ENCODE peak calls at places on chromosome 2, in four cellular contexts. X, E, N and Q are unnamed samples.

GRCh38 chr2:127644661-127645394 is 1.1 kb upstream of the GPR17 start:
- DNase-seq in X (no peak), E (no peak), N (no peak), Q (no peak)

GRCh38 chr2:44237221-44237620 is 38.1 kb upstream of the SLC3A1 start:
- DNase-seq in X (no peak), E (no peak), N (no peak), Q (peak)

GRCh38 chr2:118224888-118225264 is 136.6 kb downstream of the INSIG2 start:
- DNase-seq in X (no peak), E (no peak), N (no peak), Q (no peak)

GRCh38 chr2:233081232-233081730 is 21.1 kb downstream of the INPP5D start:
- DNase-seq in X (no peak), E (no peak), N (no peak), Q (no peak)

GRCh38 chr2:124704056-124704644 is 679.1 kb downstream of the CNTNAP5 start:
- DNase-seq in X (no peak), E (no peak), N (no peak), Q (no peak)

GRCh38 chr2:7427293-7428060 is 510.3 kb downstream of the RNF144A start:
- DNase-seq in X (peak), E (peak), N (peak), Q (peak)

GRCh38 chr2:24816884-24817283 is 23.7 kb downstream of the CENPO start:
- DNase-seq in X (peak), E (no peak), N (no peak), Q (no peak)

GRCh38 chr2:115294999-115295398 is 852.6 kb downstream of the DPP10 start:
- DNase-seq in X (no peak), E (no peak), N (no peak), Q (no peak)

GRCh38 chr2:12502759-12503158 is 214.0 kb upstream of the TRIB2 start:
- DNase-seq in X (peak), E (no peak), N (no peak), Q (no peak)

GRCh38 chr2:142300517-142300916 is 169.7 kb upstream of the LRP1B start:
- DNase-seq in X (no peak), E (no peak), N (no peak), Q (no peak)